ENCODE peak calls at places on chromosomes 1 and 21, in eight cellular contexts. One of them, this sample, is unnamed.
A peak's percentile ranks its signal among the peaks of the same experiment; 100 is the strongest.

GRCh38 chr1:155085504-155086181 is 7.0 kb downstream of the EFNA3 start:
- DNase-seq in caudate nucleus: peak; percentile 51
- DNase-seq in cardiac muscle cell: peak; percentile 41
- DNase-seq in SJSA1: no peak
- DNase-seq in heart right ventricle: peak; percentile 49
- DNase-seq in NCI-H1417: peak; percentile 64
- DNase-seq in activated CD8-positive, alpha-beta T cell treated with anti-CD3 and anti-CD28 coated beads for 36 hours: peak; percentile 93
- DNase-seq in dorsolateral prefrontal cortex: no peak
- DNase-seq in this sample: peak; percentile 89

GRCh38 chr1:230860617-230861384 is 7.5 kb downstream of the C1orf198 start:
- DNase-seq in caudate nucleus: no peak
- DNase-seq in cardiac muscle cell: no peak
- DNase-seq in SJSA1: no peak
- DNase-seq in heart right ventricle: no peak
- DNase-seq in NCI-H1417: no peak
- DNase-seq in activated CD8-positive, alpha-beta T cell treated with anti-CD3 and anti-CD28 coated beads for 36 hours: no peak
- DNase-seq in dorsolateral prefrontal cortex: no peak
- DNase-seq in this sample: no peak

GRCh38 chr21:33302796-33303195 is 22.0 kb upstream of the IFNAR1 start:
- DNase-seq in caudate nucleus: no peak
- DNase-seq in cardiac muscle cell: no peak
- DNase-seq in SJSA1: no peak
- DNase-seq in heart right ventricle: no peak
- DNase-seq in NCI-H1417: no peak
- DNase-seq in activated CD8-positive, alpha-beta T cell treated with anti-CD3 and anti-CD28 coated beads for 36 hours: no peak
- DNase-seq in dorsolateral prefrontal cortex: no peak
- DNase-seq in this sample: no peak

GRCh38 chr1:220776725-220777326 is 9.9 kb upstream of the MTARC1 start:
- DNase-seq in caudate nucleus: peak; percentile 64
- DNase-seq in cardiac muscle cell: peak; percentile 83
- DNase-seq in SJSA1: peak; percentile 78
- DNase-seq in heart right ventricle: peak; percentile 87
- DNase-seq in NCI-H1417: peak; percentile 80
- DNase-seq in activated CD8-positive, alpha-beta T cell treated with anti-CD3 and anti-CD28 coated beads for 36 hours: peak; percentile 73
- DNase-seq in dorsolateral prefrontal cortex: peak; percentile 87
- DNase-seq in this sample: peak; percentile 76

GRCh38 chr1:3625151-3625907 is 514 bp downstream of the TPRG1L start:
- DNase-seq in caudate nucleus: no peak
- DNase-seq in cardiac muscle cell: peak; percentile 58
- DNase-seq in SJSA1: no peak
- DNase-seq in heart right ventricle: peak; percentile 34
- DNase-seq in NCI-H1417: peak; percentile 57
- DNase-seq in activated CD8-positive, alpha-beta T cell treated with anti-CD3 and anti-CD28 coated beads for 36 hours: peak; percentile 37
- DNase-seq in dorsolateral prefrontal cortex: no peak
- DNase-seq in this sample: no peak

GRCh38 chr1:77983997-77984355 is 5.1 kb upstream of the FUBP1 start:
- DNase-seq in caudate nucleus: no peak
- DNase-seq in cardiac muscle cell: no peak
- DNase-seq in SJSA1: no peak
- DNase-seq in heart right ventricle: no peak
- DNase-seq in NCI-H1417: no peak
- DNase-seq in activated CD8-positive, alpha-beta T cell treated with anti-CD3 and anti-CD28 coated beads for 36 hours: no peak
- DNase-seq in dorsolateral prefrontal cortex: no peak
- DNase-seq in this sample: no peak

GRCh38 chr1:30974536-30974935 is 66.0 kb upstream of the SDC3 start:
- DNase-seq in caudate nucleus: no peak
- DNase-seq in cardiac muscle cell: no peak
- DNase-seq in SJSA1: no peak
- DNase-seq in heart right ventricle: no peak
- DNase-seq in NCI-H1417: peak; percentile 29
- DNase-seq in activated CD8-positive, alpha-beta T cell treated with anti-CD3 and anti-CD28 coated beads for 36 hours: no peak
- DNase-seq in dorsolateral prefrontal cortex: no peak
- DNase-seq in this sample: no peak

GRCh38 chr1:18182518-18183160 is 75.0 kb downstream of the IGSF21 start:
- DNase-seq in caudate nucleus: no peak
- DNase-seq in cardiac muscle cell: no peak
- DNase-seq in SJSA1: no peak
- DNase-seq in heart right ventricle: no peak
- DNase-seq in NCI-H1417: peak; percentile 2
- DNase-seq in activated CD8-positive, alpha-beta T cell treated with anti-CD3 and anti-CD28 coated beads for 36 hours: no peak
- DNase-seq in dorsolateral prefrontal cortex: no peak
- DNase-seq in this sample: peak; percentile 30

GRCh38 chr1:240244968-240245628 is 153.4 kb downstream of the FMN2 start:
- DNase-seq in caudate nucleus: no peak
- DNase-seq in cardiac muscle cell: no peak
- DNase-seq in SJSA1: peak; percentile 45
- DNase-seq in heart right ventricle: no peak
- DNase-seq in NCI-H1417: no peak
- DNase-seq in activated CD8-positive, alpha-beta T cell treated with anti-CD3 and anti-CD28 coated beads for 36 hours: no peak
- DNase-seq in dorsolateral prefrontal cortex: no peak
- DNase-seq in this sample: no peak

GRCh38 chr1:61752921-61753389 is 10.7 kb downstream of the PATJ start:
- DNase-seq in caudate nucleus: no peak
- DNase-seq in cardiac muscle cell: no peak
- DNase-seq in SJSA1: no peak
- DNase-seq in heart right ventricle: no peak
- DNase-seq in NCI-H1417: peak; percentile 38
- DNase-seq in activated CD8-positive, alpha-beta T cell treated with anti-CD3 and anti-CD28 coated beads for 36 hours: no peak
- DNase-seq in dorsolateral prefrontal cortex: no peak
- DNase-seq in this sample: no peak

GRCh38 chr21:41752231-41752681 is 14.6 kb downstream of the RIPK4 start:
- DNase-seq in caudate nucleus: no peak
- DNase-seq in cardiac muscle cell: peak; percentile 43
- DNase-seq in SJSA1: peak; percentile 66
- DNase-seq in heart right ventricle: no peak
- DNase-seq in NCI-H1417: peak; percentile 18
- DNase-seq in activated CD8-positive, alpha-beta T cell treated with anti-CD3 and anti-CD28 coated beads for 36 hours: no peak
- DNase-seq in dorsolateral prefrontal cortex: no peak
- DNase-seq in this sample: no peak

GRCh38 chr1:28518000-28518744 is 12.3 kb downstream of the RCC1 start:
- DNase-seq in caudate nucleus: peak; percentile 71
- DNase-seq in cardiac muscle cell: peak; percentile 90
- DNase-seq in SJSA1: peak; percentile 94
- DNase-seq in heart right ventricle: peak; percentile 92
- DNase-seq in NCI-H1417: peak; percentile 94
- DNase-seq in activated CD8-positive, alpha-beta T cell treated with anti-CD3 and anti-CD28 coated beads for 36 hours: peak; percentile 93
- DNase-seq in dorsolateral prefrontal cortex: peak; percentile 90
- DNase-seq in this sample: peak; percentile 97

This sample was measured in RPMI8226.